ENCODE peak calls at places on chromosomes 7 and 10, in six cellular contexts. S, I, E, Z, P and G are unnamed samples.
A peak's percentile ranks its signal among the peaks of the same experiment; 100 is the strongest.

GRCh38 chr7:137877301-137877700 is 30.5 kb upstream of the DGKI start:
- DNase-seq in S (no peak), I (no peak), E (no peak), Z (no peak), P (no peak), G (no peak)

GRCh38 chr7:129144095-129144833 is at the start of gene TSPAN33:
- DNase-seq in S (peak; percentile 55), I (peak; percentile 75), E (peak; percentile 92), Z (peak; percentile 80), P (peak; percentile 88), G (peak; percentile 86)

GRCh38 chr10:70596110-70596798 is 6.3 kb downstream of the PRF1 start:
- DNase-seq in S (no peak), I (no peak), E (no peak), Z (no peak), P (peak; percentile 27), G (no peak)

GRCh38 chr7:100469227-100470044 is 5.4 kb upstream of the SPACDR start:
- DNase-seq in S (peak; percentile 64), I (peak; percentile 71), E (peak; percentile 92), Z (peak; percentile 85), P (peak; percentile 99), G (peak; percentile 77)

GRCh38 chr10:129199826-129200225 is 267.2 kb upstream of the MGMT start:
- DNase-seq in S (no peak), I (no peak), E (no peak), Z (no peak), P (no peak), G (no peak)

GRCh38 chr10:124670849-124671248 is 73.3 kb downstream of the FAM53B start:
- DNase-seq in S (no peak), I (no peak), E (no peak), Z (no peak), P (no peak), G (no peak)

GRCh38 chr10:642186-642890 is 47.1 kb downstream of the DIP2C start:
- DNase-seq in S (no peak), I (no peak), E (no peak), Z (no peak), P (no peak), G (no peak)

GRCh38 chr7:128003179-128003578 is 28.1 kb downstream of the LRRC4 start:
- DNase-seq in S (no peak), I (no peak), E (no peak), Z (no peak), P (no peak), G (no peak)

GRCh38 chr7:153433223-153433622 is 619.0 kb upstream of the DPP6 start:
- DNase-seq in S (no peak), I (no peak), E (no peak), Z (no peak), P (no peak), G (no peak)

GRCh38 chr7:25515876-25516275 is 287.6 kb upstream of the NPVF start:
- DNase-seq in S (no peak), I (no peak), E (no peak), Z (peak; percentile 42), P (no peak), G (no peak)

GRCh38 chr7:1959305-1959704 is 273.4 kb downstream of the MAD1L1 start:
- DNase-seq in S (no peak), I (no peak), E (no peak), Z (no peak), P (no peak), G (no peak)

GRCh38 chr7:138898255-138898654 is 82.9 kb downstream of the KIAA1549 start:
- DNase-seq in S (no peak), I (no peak), E (no peak), Z (no peak), P (no peak), G (no peak)

GRCh38 chr7:85593355-85593754 is 406.5 kb upstream of the SEMA3D start:
- DNase-seq in S (no peak), I (no peak), E (no peak), Z (no peak), P (no peak), G (no peak)

GRCh38 chr10:5613481-5613880 is 52.9 kb downstream of the ASB13 start:
- DNase-seq in S (no peak), I (no peak), E (no peak), Z (no peak), P (no peak), G (no peak)

GRCh38 chr10:43126759-43127424 is 11.4 kb upstream of the CSGALNACT2 start:
- DNase-seq in S (no peak), I (no peak), E (peak; percentile 17), Z (no peak), P (peak; percentile 39), G (no peak)
- H3K18ac ChIP-seq in S (no peak overlapping the region), I (peak overlapping the region; percentile 46), E (no peak overlapping the region), Z (no peak overlapping the region), P (no peak overlapping the region), G (no peak overlapping the region)

DNA sequence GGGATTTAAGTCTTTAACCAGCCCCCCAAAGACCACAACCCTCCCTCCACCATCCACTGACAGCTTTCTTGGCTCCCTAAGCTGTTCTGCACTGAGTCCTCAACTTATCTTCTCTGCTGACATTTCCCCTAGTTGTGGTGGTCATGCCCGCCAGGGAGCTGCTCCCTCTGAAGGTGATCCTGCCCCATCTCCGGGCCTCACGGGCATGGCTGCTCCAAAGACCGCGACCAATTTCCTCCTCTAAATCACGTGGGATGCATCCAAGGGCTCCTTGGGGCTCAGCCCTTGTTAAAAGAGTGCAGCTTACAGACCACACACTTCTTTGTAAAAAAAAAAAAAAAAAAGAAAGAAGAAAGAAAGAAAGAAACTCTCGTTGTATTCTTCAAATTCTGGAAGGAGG is 27.1 kb upstream of the KLF6 start:
- DNase-seq in S (no peak), I (no peak), E (no peak), Z (no peak), P (no peak), G (no peak)
- H2BK15ac ChIP-seq in S (peak overlapping the region; percentile 81), I (no peak overlapping the region), E (no peak overlapping the region), Z (peak overlapping the region; percentile 48), P (no peak overlapping the region), G (peak overlapping the region; percentile 38)

GRCh38 chr7:133564484-133564883 is 311.6 kb downstream of the EXOC4 start:
- DNase-seq in S (no peak), I (no peak), E (no peak), Z (no peak), P (no peak), G (no peak)
- H2BK120ac ChIP-seq in S (no peak overlapping the region), I (no peak overlapping the region), E (no peak overlapping the region), Z (no peak overlapping the region), P (no peak overlapping the region), G (no peak overlapping the region)

GRCh38 chr7:151683615-151684407 is 164.1 kb upstream of the RHEB start:
- DNase-seq in S (no peak), I (no peak), E (no peak), Z (no peak), P (no peak), G (no peak)
- H3K18ac ChIP-seq in S (no peak overlapping the region), I (peak overlapping the region; percentile 77), E (no peak overlapping the region), Z (no peak overlapping the region), P (peak overlapping the region; percentile 60), G (peak overlapping the region; percentile 76)

DNA sequence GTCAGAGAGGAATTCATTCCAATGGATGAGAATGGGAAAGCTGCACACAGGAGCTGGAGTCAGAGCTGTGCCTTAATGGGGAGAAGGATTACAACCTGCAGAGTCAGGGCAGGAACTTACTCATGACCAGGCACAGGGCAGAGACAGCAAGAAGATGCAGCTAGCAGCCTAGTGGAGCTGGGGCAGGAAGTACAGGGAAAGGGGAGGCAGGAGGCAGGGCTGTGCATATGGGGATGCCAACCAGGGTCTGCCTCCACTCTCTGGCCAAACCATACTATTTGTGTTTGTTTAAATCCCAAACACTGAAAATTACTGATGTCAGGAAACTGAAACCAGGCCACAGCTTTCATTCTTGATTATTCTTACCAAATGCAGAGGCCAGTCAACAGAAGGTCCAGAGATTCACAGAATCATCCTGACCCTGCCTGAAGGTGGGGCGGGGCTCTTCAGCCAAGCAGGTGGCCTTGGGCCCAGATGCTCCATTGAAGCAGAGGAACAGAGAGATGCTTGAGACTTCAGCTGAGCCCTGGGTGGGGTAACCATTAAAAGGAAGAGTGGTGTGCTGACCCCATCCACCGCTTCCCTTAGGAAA is 461.9 kb downstream of the KCNMA1 start:
- DNase-seq in S (no peak), I (no peak), E (no peak), Z (no peak), P (no peak), G (no peak)
- H2BK15ac ChIP-seq in S (peak overlapping the region; percentile 60), I (no peak overlapping the region), E (no peak overlapping the region), Z (no peak overlapping the region), P (no peak overlapping the region), G (no peak overlapping the region)

DNA sequence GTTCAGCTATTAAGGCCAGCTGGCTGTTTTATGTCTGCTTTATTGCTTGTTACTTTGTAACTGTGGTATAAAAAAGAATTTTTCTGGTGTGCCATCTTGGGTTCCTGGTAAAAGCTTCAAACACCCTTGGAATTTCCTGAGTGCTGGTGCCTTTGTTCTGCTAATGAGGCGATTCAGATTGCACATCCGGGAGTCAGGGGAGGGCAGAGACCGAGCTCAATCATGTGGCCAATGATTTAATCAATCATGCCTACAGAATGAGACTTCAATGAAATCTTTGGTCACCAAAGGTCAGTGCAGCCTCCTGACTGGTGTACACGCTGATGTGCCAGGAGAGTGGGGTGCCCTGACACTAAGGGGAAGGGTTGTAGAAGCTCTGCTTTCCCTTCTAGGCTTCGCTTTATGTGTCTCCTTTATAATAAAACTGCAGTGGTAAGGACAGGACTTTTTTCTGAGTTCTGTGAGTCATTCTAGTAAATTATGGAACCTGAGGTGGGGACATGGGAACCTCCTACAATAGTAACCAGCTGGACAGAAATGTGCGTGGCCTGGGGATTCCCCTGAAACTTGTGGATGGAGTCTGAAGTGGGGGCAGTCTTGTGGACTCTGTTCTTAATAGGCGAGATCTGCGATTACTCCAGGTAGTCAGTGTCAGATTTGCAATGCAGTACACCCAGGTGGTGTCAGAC is 69.4 kb upstream of the OGDHL start:
- DNase-seq in S (peak; percentile 34), I (peak; percentile 42), E (peak; percentile 81), Z (peak; percentile 91), P (peak; percentile 52), G (peak; percentile 66)
- H2BK120ac ChIP-seq in S (no peak overlapping the region), I (no peak overlapping the region), E (no peak overlapping the region), Z (no peak overlapping the region), P (peak overlapping the region; percentile 98), G (no peak overlapping the region)

DNA sequence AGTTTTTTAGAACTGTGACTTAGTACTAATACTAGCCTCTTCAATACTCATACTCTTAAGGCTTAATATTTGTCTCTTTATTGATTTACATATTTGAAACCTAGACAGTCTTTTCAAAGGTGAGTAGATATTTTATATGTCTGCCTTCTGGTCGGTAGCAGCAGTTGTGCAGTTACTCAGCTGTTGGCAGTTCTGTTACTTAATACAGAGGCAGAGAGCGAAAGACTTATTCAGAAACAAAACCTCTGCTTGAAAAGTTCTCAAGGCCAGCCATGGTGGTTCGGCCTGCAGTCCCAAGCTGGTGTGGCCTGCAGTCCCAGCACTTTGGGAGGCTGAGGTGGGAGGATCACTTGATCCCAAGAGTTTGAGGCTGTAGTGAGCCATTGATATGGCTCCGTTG is 84.2 kb downstream of the AUTS2 start:
- DNase-seq in S (no peak), I (peak; percentile 5), E (no peak), Z (no peak), P (no peak), G (no peak)
- H3K18ac ChIP-seq in S (no peak overlapping the region), I (no peak overlapping the region), E (no peak overlapping the region), Z (no peak overlapping the region), P (no peak overlapping the region), G (no peak overlapping the region)